ENCODE peak calls at places on chromosome 6, in six cellular contexts. B, P, C, O, M and K are unnamed samples.

GRCh38 chr6:36858407-36858981 is 16.1 kb downstream of the PPIL1 start:
- DNase-seq in B (no peak), P (peak), C (no peak), O (no peak), M (no peak), K (peak)

GRCh38 chr6:21138359-21139094 is 455.0 kb upstream of the SOX4 start:
- DNase-seq in B (no peak), P (no peak), C (no peak), O (no peak), M (peak), K (no peak)

GRCh38 chr6:121436966-121437756 is 1.7 kb downstream of the GJA1 start:
- DNase-seq in B (peak), P (peak), C (peak), O (peak), M (peak), K (peak)

GRCh38 chr6:146881228-146882181 is 282.7 kb downstream of the ADGB start:
- DNase-seq in B (no peak), P (no peak), C (no peak), O (no peak), M (no peak), K (no peak)

GRCh38 chr6:165774903-165775608 is 112.0 kb upstream of the PDE10A start:
- DNase-seq in B (no peak), P (no peak), C (peak), O (no peak), M (peak), K (peak)

GRCh38 chr6:119128252-119128912 is 49.9 kb upstream of the FAM184A start:
- DNase-seq in B (no peak), P (no peak), C (no peak), O (no peak), M (no peak), K (no peak)

GRCh38 chr6:55433446-55434130 is 106.3 kb downstream of the GFRAL start:
- DNase-seq in B (no peak), P (no peak), C (no peak), O (no peak), M (no peak), K (no peak)

GRCh38 chr6:138455746-138456392 is 43.4 kb downstream of the NHSL1 start:
- DNase-seq in B (no peak), P (no peak), C (no peak), O (peak), M (peak), K (no peak)

GRCh38 chr6:151385177-151385576 is 6.2 kb downstream of the ZBTB2 start:
- DNase-seq in B (no peak), P (no peak), C (no peak), O (no peak), M (peak), K (no peak)

GRCh38 chr6:42819803-42820508 is 38.1 kb downstream of the BICRAL start:
- DNase-seq in B (no peak), P (no peak), C (no peak), O (no peak), M (no peak), K (no peak)

GRCh38 chr6:149317656-149318571 is at the start of gene TAB2:
- DNase-seq in B (peak), P (no peak), C (peak), O (peak), M (peak), K (peak)

GRCh38 chr6:107657755-107658461 is 166.2 kb downstream of the SCML4 start:
- DNase-seq in B (peak), P (peak), C (no peak), O (peak), M (peak), K (peak)

GRCh38 chr6:110720066-110720465 is 95.2 kb downstream of the CDK19 start:
- DNase-seq in B (no peak), P (no peak), C (no peak), O (no peak), M (no peak), K (no peak)

GRCh38 chr6:134004714-134005113 is 47.7 kb downstream of the SLC2A12 start:
- DNase-seq in B (no peak), P (no peak), C (no peak), O (no peak), M (no peak), K (no peak)

GRCh38 chr6:166333172-166333995 is 9.0 kb downstream of the SFT2D1 start:
- DNase-seq in B (no peak), P (no peak), C (peak), O (no peak), M (no peak), K (no peak)

GRCh38 chr6:46651006-46651405 is 1.6 kb downstream of the CYP39A1 start:
- DNase-seq in B (no peak), P (no peak), C (no peak), O (no peak), M (no peak), K (no peak)

GRCh38 chr6:155272353-155273222 is 8.8 kb downstream of the CLDN20 start:
- DNase-seq in B (no peak), P (no peak), C (no peak), O (no peak), M (no peak), K (no peak)

GRCh38 chr6:20875369-20875963 is 341.2 kb downstream of the CDKAL1 start:
- DNase-seq in B (no peak), P (peak), C (peak), O (no peak), M (peak), K (no peak)

GRCh38 chr6:81491486-81492101 is 260.9 kb downstream of the TENT5A start:
- DNase-seq in B (no peak), P (no peak), C (no peak), O (no peak), M (no peak), K (no peak)

GRCh38 chr6:10771371-10771894 is 23.8 kb downstream of the TMEM14B start:
- DNase-seq in B (no peak), P (no peak), C (no peak), O (no peak), M (no peak), K (no peak)

GRCh38 chr6:93896081-93896480 is 476.7 kb upstream of the EPHA7 start:
- DNase-seq in B (no peak), P (no peak), C (no peak), O (no peak), M (no peak), K (no peak)

GRCh38 chr6:135880066-135880972 is 28.8 kb downstream of the PDE7B start:
- DNase-seq in B (no peak), P (no peak), C (no peak), O (peak), M (no peak), K (no peak)

GRCh38 chr6:129006685-129007514 is 124.0 kb downstream of the LAMA2 start:
- DNase-seq in B (no peak), P (no peak), C (peak), O (no peak), M (no peak), K (no peak)

GRCh38 chr6:168968228-168968627 is 285.4 kb downstream of the THBS2 start:
- DNase-seq in B (peak), P (no peak), C (no peak), O (peak), M (no peak), K (peak)

GRCh38 chr6:134238960-134239795 is 78.7 kb downstream of the SGK1 start:
- DNase-seq in B (no peak), P (no peak), C (no peak), O (no peak), M (no peak), K (no peak)

GRCh38 chr6:111952821-111953535 is 79.7 kb upstream of the FYN start:
- DNase-seq in B (no peak), P (no peak), C (no peak), O (no peak), M (no peak), K (no peak)

GRCh38 chr6:14502551-14502950 is 385.0 kb downstream of the CD83 start:
- DNase-seq in B (no peak), P (no peak), C (no peak), O (peak), M (no peak), K (no peak)

GRCh38 chr6:81998432-81998831 is 246.0 kb upstream of the TENT5A start:
- DNase-seq in B (no peak), P (no peak), C (no peak), O (no peak), M (no peak), K (no peak)

GRCh38 chr6:101597711-101598110 is 204.2 kb downstream of the GRIK2 start:
- DNase-seq in B (no peak), P (peak), C (no peak), O (no peak), M (no peak), K (no peak)

GRCh38 chr6:18226451-18226850 is 37.9 kb downstream of the DEK start:
- DNase-seq in B (no peak), P (peak), C (no peak), O (no peak), M (no peak), K (no peak)

GRCh38 chr6:37239950-37240713 is 17.4 kb upstream of the TBC1D22B start:
- DNase-seq in B (peak), P (peak), C (no peak), O (peak), M (peak), K (peak)

GRCh38 chr6:3593161-3593560 is 136.3 kb upstream of the SLC22A23 start:
- DNase-seq in B (no peak), P (no peak), C (no peak), O (no peak), M (no peak), K (no peak)

GRCh38 chr6:5412017-5412416 is 150.7 kb downstream of the FARS2 start:
- DNase-seq in B (no peak), P (no peak), C (no peak), O (no peak), M (no peak), K (no peak)

GRCh38 chr6:85641916-85642773 is 541 bp downstream of the SYNCRIP start:
- DNase-seq in B (peak), P (no peak), C (peak), O (peak), M (peak), K (peak)

GRCh38 chr6:36906539-36906938 is 20.8 kb downstream of the C6orf89 start:
- DNase-seq in B (no peak), P (no peak), C (no peak), O (no peak), M (peak), K (peak)

GRCh38 chr6:39137235-39137634 is 22.2 kb upstream of the SAYSD1 start:
- DNase-seq in B (no peak), P (peak), C (peak), O (peak), M (peak), K (peak)

GRCh38 chr6:35166160-35166919 is 25.2 kb upstream of the TCP11 start:
- DNase-seq in B (no peak), P (no peak), C (no peak), O (no peak), M (no peak), K (no peak)

GRCh38 chr6:170344631-170345576 is 38.3 kb downstream of the FAM120B start:
- DNase-seq in B (no peak), P (no peak), C (peak), O (no peak), M (peak), K (peak)

DNA sequence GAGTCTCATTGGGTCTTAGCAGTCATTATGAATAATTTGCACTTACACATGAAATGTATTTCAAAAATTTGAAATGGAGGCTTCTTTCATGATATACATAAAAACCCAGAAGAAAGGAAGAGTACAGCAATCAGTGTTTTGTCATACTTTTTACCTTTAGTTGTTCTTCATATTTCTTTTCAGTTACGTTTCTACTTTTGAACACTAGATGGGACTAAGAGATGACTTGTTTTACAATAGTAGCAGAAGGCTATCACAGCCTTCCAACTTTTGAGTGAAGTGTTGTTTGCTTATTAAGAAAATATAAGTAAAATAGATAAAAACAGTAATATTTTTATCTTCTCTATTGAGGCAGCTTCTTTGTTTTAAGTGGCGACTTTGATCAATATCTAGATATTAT is 58.1 kb downstream of the L3MBTL3 start:
- DNase-seq in B (no peak), P (peak), C (no peak), O (no peak), M (no peak), K (no peak)
- TF ChIP-seq CTCF in B (no peak), P (peak), C (no peak), O (no peak), M (no peak), K (no peak)

DNA sequence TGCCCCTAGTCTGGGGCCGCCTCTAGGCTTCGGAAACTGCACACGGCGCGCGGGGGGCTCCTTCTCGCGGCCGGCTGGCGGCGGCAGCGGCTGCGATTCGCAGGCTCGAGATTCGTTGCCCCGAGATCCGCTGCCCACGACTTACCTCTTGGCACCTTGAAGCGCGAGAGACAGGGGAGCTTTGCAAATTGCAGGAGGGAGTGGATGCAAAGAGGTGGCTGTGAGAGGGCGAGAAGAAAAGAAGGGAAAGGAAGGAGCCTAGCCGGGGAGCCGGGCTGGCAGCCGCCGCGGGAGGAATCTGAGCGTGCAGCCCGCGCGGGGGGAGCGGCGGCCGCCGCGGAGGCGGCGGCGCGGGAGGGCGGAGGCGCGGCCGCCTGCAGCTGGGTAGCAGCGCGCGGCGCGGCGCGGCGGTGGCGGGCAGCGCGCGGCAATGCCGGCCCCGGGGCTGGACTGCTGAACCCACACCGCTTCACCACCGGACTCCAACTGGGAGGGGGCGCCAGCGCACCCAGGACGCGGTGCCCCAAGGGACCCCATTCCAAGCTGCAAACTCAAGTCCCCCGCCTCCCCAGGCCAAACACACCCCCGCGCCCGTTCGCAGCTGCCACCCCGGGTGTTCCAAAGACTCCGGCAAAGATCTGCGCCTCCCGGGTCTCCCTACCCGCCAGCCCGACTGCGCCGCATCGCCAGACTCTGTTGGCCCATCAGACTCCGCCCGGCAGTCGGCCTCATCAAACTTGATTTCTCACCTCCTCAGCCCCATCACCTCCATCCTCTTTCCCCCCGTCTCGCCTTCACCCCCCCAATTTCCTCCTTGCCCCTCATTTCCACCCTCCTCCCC is 44.2 kb upstream of the SUPT3H start:
- DNase-seq in B (peak), P (no peak), C (peak), O (peak), M (peak), K (peak)
- TF ChIP-seq CTCF in B (peak), P (peak), C (no peak), O (no peak), M (no peak), K (no peak)

DNA sequence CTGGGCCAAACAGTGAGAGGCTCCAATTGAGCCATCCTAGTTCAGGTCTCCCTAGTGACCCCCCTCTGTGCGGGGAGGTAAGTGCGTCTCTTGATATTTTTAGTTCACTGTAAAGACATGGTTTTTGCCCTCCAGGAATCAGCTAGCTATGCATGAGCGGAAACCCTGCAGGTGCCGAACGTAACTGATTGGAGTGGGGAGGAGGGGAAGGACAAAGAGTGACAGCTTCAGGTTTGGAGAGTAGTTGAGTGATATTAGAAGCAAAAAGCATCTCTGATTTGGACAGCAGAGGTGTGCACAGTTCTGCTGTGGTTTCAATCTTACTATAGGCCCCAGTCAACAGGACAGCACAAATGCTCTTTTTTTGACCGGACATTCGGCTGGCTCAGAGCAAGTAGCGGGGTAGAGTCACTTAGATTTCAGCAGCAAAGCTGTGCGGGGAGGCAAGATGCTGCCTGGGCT is 31.8 kb downstream of the TBC1D7 start:
- DNase-seq in B (no peak), P (no peak), C (no peak), O (no peak), M (no peak), K (no peak)
- TF ChIP-seq CTCF in B (no peak), P (no peak), C (no peak), O (no peak), M (no peak), K (no peak)

GRCh38 chr6:22231616-22232015 is 65.2 kb downstream of the PRL start:
- DNase-seq in B (no peak), P (no peak), C (no peak), O (no peak), M (no peak), K (no peak)

GRCh38 chr6:22240025-22240424 is 56.8 kb downstream of the PRL start:
- DNase-seq in B (no peak), P (no peak), C (no peak), O (no peak), M (no peak), K (no peak)

GRCh38 chr6:22231050-22231449 is 65.8 kb downstream of the PRL start:
- DNase-seq in B (no peak), P (no peak), C (no peak), O (no peak), M (no peak), K (no peak)

GRCh38 chr6:22239261-22239660 is 57.6 kb downstream of the PRL start:
- DNase-seq in B (no peak), P (no peak), C (no peak), O (no peak), M (no peak), K (no peak)

GRCh38 chr6:22236626-22237414 is 60.0 kb downstream of the PRL start:
- DNase-seq in B (no peak), P (peak), C (no peak), O (no peak), M (no peak), K (no peak)
- TF ChIP-seq CTCF in B (no peak), P (no peak), C (no peak), O (no peak), M (no peak), K (no peak)

GRCh38 chr6:86888311-86888710 is 49.0 kb upstream of the HTR1E start:
- DNase-seq in B (no peak), P (no peak), C (no peak), O (no peak), M (no peak), K (no peak)
- TF ChIP-seq CTCF in B (no peak), P (no peak), C (no peak), O (no peak), M (no peak), K (no peak)

GRCh38 chr6:31806470-31807272 is at the start of gene LSM2:
- DNase-seq in B (peak), P (peak), C (peak), O (peak), M (peak), K (peak)
- TF ChIP-seq CTCF in B (peak), P (peak), C (peak), O (peak), M (no peak), K (no peak)

GRCh38 chr6:30740993-30741784 is 1.3 kb downstream of the FLOT1 start:
- DNase-seq in B (no peak), P (no peak), C (no peak), O (no peak), M (peak), K (no peak)
- TF ChIP-seq CTCF in B (no peak), P (no peak), C (no peak), O (no peak), M (no peak), K (no peak)

DNA sequence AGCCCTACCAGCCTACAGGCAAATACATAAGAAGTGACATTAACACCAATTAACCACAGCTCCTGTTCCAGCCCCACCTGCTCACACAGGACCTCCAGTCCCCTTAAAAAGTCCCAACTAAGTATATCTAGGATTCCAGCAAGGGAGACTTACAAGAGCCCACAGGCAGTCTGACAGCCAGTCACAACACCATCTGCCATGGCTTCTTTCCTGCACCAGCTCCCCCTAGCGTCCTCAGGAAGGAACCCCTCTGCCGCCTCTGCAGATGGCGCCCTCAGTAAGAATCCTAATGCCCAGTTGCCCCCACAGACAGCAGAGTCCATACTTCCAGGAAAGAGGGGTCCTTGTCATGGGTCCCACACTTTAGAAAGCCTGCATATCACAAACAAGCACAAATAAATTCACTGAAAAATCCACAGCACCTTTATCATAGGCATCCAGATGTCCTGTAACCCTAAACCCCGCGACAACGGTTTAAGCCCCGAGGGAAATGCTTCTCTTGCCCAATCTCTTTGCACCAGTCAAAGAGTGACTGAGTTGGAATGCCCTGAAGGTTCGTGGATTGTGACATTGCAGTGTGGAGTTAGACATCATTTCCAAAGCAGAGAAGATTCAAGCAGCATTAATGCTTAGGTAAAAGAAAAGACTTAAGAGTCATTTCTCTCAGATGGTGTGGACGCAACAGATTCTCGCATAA is 121.9 kb downstream of the HIVEP2 start:
- DNase-seq in B (peak), P (no peak), C (peak), O (no peak), M (no peak), K (no peak)
- TF ChIP-seq CTCF in B (no peak), P (peak), C (peak), O (peak), M (no peak), K (no peak)

GRCh38 chr6:53956068-53956711 is 155.1 kb upstream of the MLIP start:
- DNase-seq in B (peak), P (peak), C (peak), O (peak), M (peak), K (peak)
- TF ChIP-seq CTCF in B (peak), P (peak), C (no peak), O (peak), M (peak), K (peak)